ENCODE peak calls at places on chromosomes 16 and 17, in five cellular contexts. H, W, Y, I and D are unnamed samples.

GRCh38 chr17:53525590-53525989 is 297.1 kb upstream of the KIF2B start:
- DNase-seq in W (no peak), Y (no peak), I (no peak), H (no peak), D (no peak)

GRCh38 chr16:48559462-48560211 is 50.3 kb downstream of the N4BP1 start:
- DNase-seq in Y (no peak), H (no peak), I (no peak), W (no peak), D (no peak)

GRCh38 chr16:88785106-88785924 is at the start of gene PIEZO1:
- DNase-seq in H (no peak), W (no peak), Y (peak; percentile 82), I (peak; percentile 83), D (peak; percentile 55)

GRCh38 chr16:51500306-51500705 is 349.2 kb upstream of the SALL1 start:
- DNase-seq in H (no peak), Y (no peak), I (no peak), W (no peak), D (no peak)

GRCh38 chr16:53282975-53283946 is 151.0 kb upstream of the RBL2 start:
- DNase-seq in Y (no peak), I (no peak), H (peak; percentile 4), W (no peak), D (no peak)

GRCh38 chr17:1082579-1082978 is 85.7 kb downstream of the TIMM22 start:
- DNase-seq in W (no peak), Y (no peak), I (no peak), H (no peak), D (no peak)

GRCh38 chr17:226773-227580 is 45.5 kb upstream of the DOC2B start:
- DNase-seq in H (no peak), I (no peak), Y (no peak), W (no peak), D (no peak)

GRCh38 chr17:43601280-43602050 is 55.3 kb upstream of the ETV4 start:
- DNase-seq in H (no peak), W (no peak), Y (no peak), I (no peak), D (no peak)

GRCh38 chr17:77555741-77556291 is 402.7 kb upstream of the TNRC6C start:
- DNase-seq in Y (no peak), I (no peak), W (no peak), H (no peak), D (no peak)

GRCh38 chr17:75681289-75681688 is 14.2 kb downstream of the SAP30BP start:
- DNase-seq in H (no peak), Y (no peak), W (no peak), I (no peak), D (no peak)

GRCh38 chr17:33688771-33689170 is 395.7 kb upstream of the ASIC2 start:
- DNase-seq in H (no peak), Y (no peak), I (no peak), W (no peak), D (no peak)

GRCh38 chr17:42675348-42675983 is 1.3 kb downstream of the PLEKHH3 start:
- DNase-seq in I (no peak), W (no peak), Y (no peak), H (no peak), D (no peak)

GRCh38 chr16:81077077-81077940 is at the start of gene C16orf46:
- DNase-seq in H (peak; percentile 84), I (peak; percentile 98), Y (peak; percentile 93), W (peak; percentile 94), D (peak; percentile 86)

GRCh38 chr17:77727216-77727615 is 231.3 kb upstream of the TNRC6C start:
- DNase-seq in W (no peak), I (no peak), Y (no peak), H (no peak), D (no peak)

GRCh38 chr17:14268264-14268663 is 31.6 kb upstream of the CDRT15 start:
- DNase-seq in H (no peak), I (no peak), W (no peak), Y (no peak), D (no peak)

GRCh38 chr17:60086822-60087591 is 8.3 kb upstream of the HEATR6 start:
- DNase-seq in I (no peak), H (no peak), W (no peak), Y (no peak), D (no peak)

GRCh38 chr17:83191388-83192160 is 112.2 kb downstream of the METRNL start:
- DNase-seq in I (peak; percentile 2), Y (no peak), W (no peak), H (no peak), D (no peak)

GRCh38 chr17:46125831-46126230 is 67.4 kb downstream of the KANSL1 start:
- DNase-seq in H (no peak), Y (no peak), I (no peak), W (no peak), D (no peak)